ENCODE peak calls at places on chromosomes 12 and 14, in four cellular contexts. E is HCT116, A is MM.1S, T is K562. Y is an unnamed sample.

GRCh38 chr12:41521872-41522379 is 333.8 kb downstream of the PDZRN4 start:
- DNase-seq in A (peak), T (no peak), E (no peak), Y (peak)

GRCh38 chr14:68624541-68625220 is 168.2 kb downstream of the ZFP36L1 start:
- DNase-seq in T (no peak), A (no peak), E (no peak), Y (no peak)

GRCh38 chr14:63404906-63405305 is 86.2 kb upstream of the GPHB5 start:
- DNase-seq in T (no peak), E (no peak), A (no peak), Y (no peak)

GRCh38 chr14:52413729-52414453 is 99.8 kb downstream of the PTGER2 start:
- DNase-seq in T (no peak), E (no peak), A (no peak), Y (peak)

GRCh38 chr12:59928416-59928815 is 332.6 kb downstream of the SLC16A7 start:
- DNase-seq in A (no peak), E (no peak), T (no peak), Y (no peak)

GRCh38 chr14:90491221-90491867 is 94.5 kb downstream of the CALM1 start:
- DNase-seq in E (no peak), A (no peak), T (peak), Y (no peak)

GRCh38 chr14:92542766-92543554 is 29.4 kb downstream of the RIN3 start:
- DNase-seq in E (no peak), A (no peak), T (no peak), Y (no peak)

GRCh38 chr14:68741839-68742470 is 50.9 kb downstream of the ZFP36L1 start:
- DNase-seq in T (no peak), E (no peak), A (no peak), Y (no peak)

GRCh38 chr14:71933026-71933587 is 878 bp downstream of the RGS6 start:
- DNase-seq in A (no peak), E (no peak), T (no peak), Y (no peak)

GRCh38 chr12:66944365-66944764 is 265.5 kb upstream of the GRIP1 start:
- DNase-seq in E (no peak), T (no peak), A (no peak), Y (no peak)

GRCh38 chr12:68367903-68368302 is 35.7 kb upstream of the MDM1 start:
- DNase-seq in T (no peak), E (no peak), A (no peak), Y (peak)

GRCh38 chr14:72565917-72566316 is 328.0 kb downstream of the DPF3 start:
- DNase-seq in T (no peak), E (no peak), A (no peak), Y (no peak)

GRCh38 chr12:12008232-12008850 is 62.4 kb upstream of the BCL2L14 start:
- DNase-seq in T (no peak), A (no peak), E (no peak), Y (no peak)

GRCh38 chr14:61933021-61933420 is 170.8 kb downstream of the SNAPC1 start:
- DNase-seq in T (no peak), E (no peak), A (no peak), Y (no peak)

GRCh38 chr14:61929651-61930050 is 167.4 kb downstream of the SNAPC1 start:
- DNase-seq in E (no peak), T (no peak), A (no peak), Y (no peak)

GRCh38 chr14:61930101-61930857 is 168.1 kb downstream of the SNAPC1 start:
- DNase-seq in T (no peak), A (no peak), E (no peak), Y (no peak)

DNA sequence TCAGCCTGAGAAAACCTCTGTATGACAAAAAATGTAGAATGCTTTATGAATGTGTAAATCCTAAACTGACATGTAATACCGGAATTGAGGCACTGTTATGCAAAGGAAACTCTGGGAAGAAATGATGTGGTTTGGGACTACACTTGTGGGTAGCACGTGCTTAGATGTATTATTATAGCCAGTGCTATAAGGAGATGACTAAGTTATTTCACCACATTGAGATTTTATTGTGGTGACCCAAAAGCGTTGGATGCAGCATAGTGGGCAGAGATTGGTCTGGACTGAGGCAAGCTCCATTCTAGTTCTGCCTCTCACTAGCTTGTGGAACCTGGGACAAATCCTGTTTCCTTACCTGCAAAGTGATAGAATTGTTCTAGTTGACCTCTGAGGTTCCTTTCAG is 172.2 kb downstream of the SNAPC1 start:
- DNase-seq in T (no peak), E (no peak), A (no peak), Y (no peak)
- H3K4me2 ChIP-seq in T (no peak), E (no peak), A (no peak), Y (no peak)

DNA sequence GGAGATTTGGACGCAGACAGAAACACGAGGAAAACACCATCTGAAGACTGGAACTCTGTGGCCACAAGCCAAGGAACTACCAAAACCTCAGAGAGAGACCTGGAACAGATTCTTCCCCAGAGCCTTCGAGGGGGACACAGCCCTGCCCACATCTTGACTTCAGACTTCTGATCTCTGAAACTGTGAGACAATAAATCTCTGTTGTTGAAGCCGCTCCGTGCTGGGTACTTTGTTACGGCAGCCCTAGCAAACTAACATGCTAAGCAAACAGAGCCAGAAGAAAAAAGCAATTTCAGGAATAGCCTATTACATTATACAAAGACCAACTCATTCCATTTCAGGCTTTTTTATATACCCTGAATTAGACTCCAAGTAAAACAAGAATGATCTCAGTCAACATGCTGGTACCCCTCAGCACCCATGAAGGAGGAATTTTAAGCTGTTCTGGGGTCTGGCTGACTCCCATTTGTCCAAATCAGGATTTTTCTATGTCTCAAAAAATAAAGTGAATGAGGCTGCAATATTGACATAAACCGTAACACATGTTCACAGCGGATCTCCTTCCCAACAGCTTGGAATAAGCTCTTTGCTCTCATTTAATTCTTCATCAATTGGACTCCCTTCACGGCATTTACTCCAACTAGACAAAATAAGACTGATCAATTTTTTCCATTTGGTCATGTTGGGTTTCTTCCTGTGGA is 190.1 kb downstream of the FOXN3 start:
- DNase-seq in A (no peak), E (no peak), T (no peak), Y (no peak)
- H3K4me2 ChIP-seq in A (no peak), E (no peak), T (no peak), Y (no peak)

DNA sequence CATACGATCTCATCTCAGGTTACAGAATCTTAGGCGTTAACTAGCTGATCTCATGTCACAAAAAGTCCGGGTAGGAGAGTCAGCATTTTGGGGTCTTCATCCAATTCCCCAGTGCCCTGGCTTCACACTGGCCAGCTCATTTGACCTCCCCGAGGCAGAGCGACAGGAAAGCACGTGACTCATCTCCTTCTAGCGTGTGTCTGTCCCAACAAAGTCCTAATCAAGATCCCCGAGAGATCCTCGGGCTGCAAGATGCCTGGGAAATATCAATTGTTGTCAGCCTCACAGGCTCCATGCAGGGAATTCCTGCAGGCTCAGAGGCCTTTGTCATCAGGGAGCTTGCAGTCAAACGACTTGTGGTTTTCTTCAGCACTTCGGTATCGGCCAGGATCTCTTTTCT is 57.5 kb downstream of the ZNF664 start:
- DNase-seq in E (no peak), T (peak), A (no peak), Y (peak)
- H3K4me2 ChIP-seq in E (peak), T (peak), A (no peak), Y (no peak)

GRCh38 chr12:124687695-124688301 is 120.4 kb upstream of the NCOR2 start:
- DNase-seq in A (no peak), E (no peak), T (no peak), Y (peak)
- H3K4me2 ChIP-seq in A (no peak), E (no peak), T (no peak), Y (no peak)

DNA sequence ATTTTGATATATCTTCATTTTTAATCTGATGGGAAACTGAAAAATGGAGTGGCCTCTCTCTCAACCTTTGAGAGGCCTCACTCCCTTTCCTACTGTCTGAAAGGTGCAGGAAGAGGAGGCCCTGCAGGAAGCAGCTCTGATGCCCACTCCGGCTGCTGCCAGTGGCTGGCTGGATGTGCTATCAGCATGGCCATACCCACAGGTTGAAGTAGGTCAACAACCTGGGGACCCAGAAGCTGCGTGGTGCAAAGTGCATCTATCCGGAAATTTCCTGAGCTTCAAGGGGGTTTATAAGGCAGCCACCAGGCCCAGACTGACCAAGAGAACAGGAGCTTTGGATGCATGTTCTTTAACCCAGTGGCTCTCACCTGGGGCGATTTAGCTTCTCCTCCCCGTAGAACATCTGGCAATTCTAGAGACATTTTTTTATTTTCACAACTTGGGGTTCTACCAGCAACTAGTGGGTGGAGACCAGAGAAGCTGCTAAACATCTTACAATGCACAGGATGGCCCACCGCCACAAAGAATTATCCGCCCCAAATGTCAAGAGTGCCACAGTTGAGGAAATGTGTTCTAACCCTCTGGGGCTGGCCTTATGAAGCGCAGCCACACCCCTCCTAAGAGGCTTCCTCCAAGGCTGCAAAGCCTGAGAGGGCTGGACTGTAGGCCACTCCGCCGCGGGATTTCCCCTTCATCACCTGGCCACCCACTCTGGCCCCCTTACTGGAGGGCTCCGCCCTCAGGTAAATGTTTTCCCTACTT is 8.2 kb upstream of the BATF start:
- DNase-seq in T (no peak), E (no peak), A (no peak), Y (no peak)
- H3K4me2 ChIP-seq in T (no peak), E (no peak), A (no peak), Y (no peak)

DNA sequence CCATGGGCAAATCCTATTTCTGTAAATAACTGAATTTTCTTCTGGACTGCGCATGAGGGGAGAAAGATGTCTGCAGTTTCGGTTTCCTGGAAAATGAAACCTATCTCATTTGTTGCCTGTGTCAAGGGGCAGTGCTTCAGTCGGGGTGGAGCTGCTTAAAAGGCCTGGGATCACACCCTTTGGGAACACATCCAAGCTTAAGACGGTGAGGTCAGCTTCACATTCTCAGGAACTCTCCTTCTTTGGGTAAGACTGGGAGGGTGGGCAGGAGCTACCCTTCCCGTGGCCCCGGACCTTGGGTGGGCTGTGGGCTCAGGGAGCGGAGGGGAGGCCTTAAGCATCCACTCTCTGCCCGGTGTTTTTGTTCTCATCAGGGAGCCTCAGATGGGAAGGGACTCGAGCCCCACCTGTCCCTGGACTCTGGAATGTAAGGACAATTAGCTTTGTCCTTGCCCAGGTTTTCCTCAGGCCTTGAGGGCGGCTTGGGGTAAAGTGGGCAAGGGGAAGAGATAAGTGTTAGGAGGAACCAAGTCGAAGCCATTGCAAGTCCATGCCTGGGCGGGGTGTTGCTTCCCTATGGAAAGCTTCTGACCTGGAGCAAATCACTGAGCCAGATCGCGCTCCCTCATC is at the start of gene IFI27:
- DNase-seq in T (peak), A (no peak), E (no peak), Y (no peak)
- H3K4me2 ChIP-seq in T (peak), A (no peak), E (peak), Y (no peak)

DNA sequence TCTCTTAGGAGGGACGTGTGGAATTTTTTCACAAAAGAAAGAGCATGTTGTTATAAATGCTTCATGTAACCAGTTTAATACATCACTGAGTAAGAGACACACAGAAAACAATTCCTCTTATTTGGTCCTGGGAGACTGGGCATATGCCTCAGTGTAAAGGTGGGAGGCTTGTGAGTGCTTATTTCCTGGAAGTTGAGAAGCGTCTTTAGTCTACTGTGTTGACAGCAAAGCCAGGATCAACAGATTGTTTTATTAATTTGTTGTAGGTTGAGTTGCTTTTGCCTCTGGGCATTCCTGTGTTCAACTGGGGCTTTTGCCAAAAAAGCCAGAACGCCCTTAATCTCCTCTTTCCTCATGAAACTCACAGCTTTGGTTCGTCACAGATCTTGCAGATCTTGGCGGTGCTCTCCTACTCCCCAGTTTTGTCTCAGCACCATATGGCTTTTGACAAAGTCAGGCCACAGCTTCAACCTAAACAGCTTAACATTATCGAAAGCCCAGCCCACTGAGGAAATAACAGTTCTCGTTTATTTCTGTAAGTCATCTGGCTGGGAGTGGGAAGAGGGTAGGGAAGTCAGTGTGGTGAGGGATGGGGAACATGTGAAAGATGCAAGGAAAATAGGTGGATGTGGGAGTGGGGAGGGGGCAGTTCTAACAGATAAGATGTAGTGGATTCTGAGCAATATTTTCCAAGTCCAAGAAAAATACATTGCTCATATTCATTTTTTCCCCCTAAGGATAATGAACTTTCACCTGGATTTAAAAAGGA is 227.2 kb downstream of the DACT1 start:
- DNase-seq in A (no peak), E (no peak), T (no peak), Y (peak)
- H3K4me2 ChIP-seq in A (no peak), E (no peak), T (no peak), Y (no peak)

GRCh38 chr12:14938301-14938700 is at the start of gene ERP27:
- DNase-seq in T (no peak), E (no peak), A (no peak), Y (no peak)
- H3K4me2 ChIP-seq in T (no peak), E (no peak), A (no peak), Y (no peak)